ENCODE peak calls at places on chromosomes 2 and 18, in five cellular contexts. E is activated CD8-positive, alpha-beta T cell treated with anti-CD3 and anti-CD28 coated beads for 36 hours; K is astrocyte of the spinal cord; B is adrenal gland; Y is body of pancreas. R is an unnamed sample.

GRCh38 chr2:68387408-68388350 is 22.6 kb downstream of the PLEK start:
- DNase-seq in E (peak), K (no peak), B (no peak), Y (no peak), R (peak)

GRCh38 chr18:44700652-44701051 is 20.0 kb downstream of the SETBP1 start:
- DNase-seq in E (peak), K (peak), B (no peak), Y (peak), R (peak)

GRCh38 chr2:100606740-100607343 is 44.0 kb downstream of the PDCL3 start:
- DNase-seq in E (peak), K (peak), B (no peak), Y (peak), R (peak)

GRCh38 chr2:127811397-127811860 is 458 bp upstream of the WDR33 start:
- DNase-seq in E (no peak), K (no peak), B (peak), Y (no peak), R (no peak)

GRCh38 chr2:200863655-200864205 is 728 bp downstream of the CLK1 start:
- DNase-seq in E (peak), K (no peak), B (no peak), Y (peak), R (no peak)

GRCh38 chr2:107553534-107553933 is 273.2 kb upstream of the RGPD4 start:
- DNase-seq in E (no peak), K (peak), B (no peak), Y (no peak), R (no peak)

GRCh38 chr2:60862642-60863041 is 18.7 kb upstream of the REL start:
- DNase-seq in E (no peak), K (no peak), B (no peak), Y (no peak), R (no peak)

GRCh38 chr18:62812242-62812641 is 96.9 kb downstream of the PHLPP1 start:
- DNase-seq in E (no peak), K (no peak), B (no peak), Y (no peak), R (no peak)

GRCh38 chr2:164840930-164841718 is 499 bp downstream of the COBLL1 start:
- DNase-seq in E (peak), K (peak), B (peak), Y (peak), R (peak)

GRCh38 chr18:66141716-66142115 is 390.9 kb downstream of the CDH7 start:
- DNase-seq in E (no peak), K (no peak), B (no peak), Y (no peak), R (no peak)

GRCh38 chr18:2146092-2146491 is 425.2 kb downstream of the METTL4 start:
- DNase-seq in E (no peak), K (no peak), B (no peak), Y (no peak), R (no peak)

GRCh38 chr2:237196866-237197618 is 111.4 kb downstream of the COPS8 start:
- DNase-seq in E (no peak), K (peak), B (no peak), Y (no peak), R (no peak)

GRCh38 chr2:216107760-216108159 is 1.4 kb upstream of the XRCC5 start:
- DNase-seq in E (no peak), K (no peak), B (peak), Y (no peak), R (no peak)

GRCh38 chr18:33578371-33579146 is 540 bp downstream of the ASXL3 start:
- DNase-seq in E (no peak), K (no peak), B (no peak), Y (peak), R (peak)

GRCh38 chr18:2536493-2536892 is 34.8 kb downstream of the METTL4 start:
- DNase-seq in E (no peak), K (peak), B (no peak), Y (no peak), R (no peak)

GRCh38 chr18:70181015-70181414 is 24.5 kb downstream of the RTTN start:
- DNase-seq in E (no peak), K (peak), B (no peak), Y (no peak), R (no peak)

GRCh38 chr2:234446404-234447076 is 50.3 kb downstream of the ARL4C start:
- DNase-seq in E (peak), K (no peak), B (peak), Y (peak), R (peak)

GRCh38 chr2:71884303-71885042 is 263.2 kb downstream of the CYP26B1 start:
- DNase-seq in E (no peak), K (peak), B (peak), Y (peak), R (no peak)

GRCh38 chr18:24396082-24396623 is 1.5 kb downstream of the OSBPL1A start:
- DNase-seq in E (no peak), K (no peak), B (no peak), Y (no peak), R (no peak)

GRCh38 chr2:70887550-70888229 is 48.0 kb upstream of the ATP6V1B1 start:
- DNase-seq in E (peak), K (no peak), B (peak), Y (peak), R (peak)

GRCh38 chr2:50476174-50476573 is 555.8 kb downstream of the NRXN1 start:
- DNase-seq in E (no peak), K (no peak), B (no peak), Y (no peak), R (no peak)

GRCh38 chr18:37309059-37309458 is 256.5 kb downstream of the CELF4 start:
- DNase-seq in E (no peak), K (no peak), B (no peak), Y (no peak), R (no peak)

GRCh38 chr2:99613992-99614391 is 124.2 kb upstream of the REV1 start:
- DNase-seq in E (no peak), K (no peak), B (no peak), Y (no peak), R (no peak)

GRCh38 chr2:219695145-219695544 is 67.7 kb downstream of the SLC4A3 start:
- DNase-seq in E (no peak), K (no peak), B (no peak), Y (no peak), R (no peak)

DNA sequence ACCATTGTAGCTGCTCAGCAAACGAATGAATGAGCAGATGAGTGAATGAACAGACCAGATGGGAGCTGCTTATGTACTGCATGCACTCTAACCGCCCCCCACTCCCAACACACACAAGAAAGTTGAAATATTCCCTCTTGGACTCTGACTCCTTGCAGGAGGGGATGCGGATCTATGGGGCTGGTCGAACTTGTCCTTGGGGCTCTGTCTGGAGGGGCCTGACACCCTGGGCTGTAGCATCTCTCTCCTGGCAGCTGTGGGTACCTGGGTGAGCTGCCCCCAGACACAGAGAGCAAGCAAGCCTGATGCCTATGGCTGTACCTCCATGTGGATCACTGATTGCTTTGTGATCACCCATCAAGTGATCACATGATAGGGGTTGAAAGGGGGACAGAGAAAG is 192.4 kb upstream of the SMAD2 start:
- DNase-seq in E (no peak), K (no peak), B (no peak), Y (no peak), R (no peak)
- TF ChIP-seq CTCF in E (no peak), K (no peak), B (no peak), Y (no peak), R (no peak)

DNA sequence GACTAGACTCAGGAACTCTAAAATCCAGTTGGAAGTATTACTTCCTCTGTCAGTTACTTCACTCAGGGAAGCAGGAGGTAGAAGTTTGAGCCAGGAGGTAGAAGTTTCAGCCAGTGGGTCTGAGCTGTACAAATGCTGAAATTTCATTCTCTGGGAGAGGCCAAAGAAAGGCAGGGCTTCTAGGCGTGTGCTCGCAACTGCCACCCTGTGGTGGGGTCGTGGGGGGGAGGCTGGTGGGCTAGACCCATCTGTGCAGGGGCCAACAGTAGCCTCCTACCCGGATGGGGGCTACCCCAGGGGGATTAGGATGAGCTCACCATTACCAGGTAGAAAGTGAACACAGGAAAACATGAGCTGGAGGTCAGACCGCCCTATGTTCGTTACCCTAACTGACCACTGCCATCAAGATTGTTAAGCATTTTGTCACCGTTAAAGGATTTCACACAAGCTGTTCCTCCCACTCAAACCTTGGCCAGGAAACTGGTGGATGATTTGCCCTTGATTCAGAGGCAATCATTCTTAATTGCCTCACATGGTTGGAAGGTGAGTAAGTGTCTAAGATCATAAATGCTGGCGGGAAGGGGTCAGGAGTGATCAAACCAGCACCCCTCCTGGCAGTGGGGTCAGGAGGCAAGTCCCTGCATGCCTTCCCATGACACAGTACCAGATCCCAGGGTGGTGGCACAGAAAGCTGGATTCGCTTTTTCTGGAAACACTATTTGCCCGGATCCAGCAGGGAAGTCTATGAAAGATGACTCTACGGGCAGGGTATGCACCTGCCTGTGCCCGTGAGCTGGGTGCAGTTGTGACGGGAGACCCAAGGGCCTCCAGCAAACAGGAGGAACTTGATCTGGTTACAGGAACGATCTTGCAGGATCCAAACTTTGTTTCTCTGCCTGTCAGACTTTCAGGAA is 5.2 kb upstream of the FHL2 start:
- DNase-seq in E (no peak), K (peak), B (peak), Y (no peak), R (no peak)
- TF ChIP-seq CTCF in E (no peak), K (peak), B (no peak), Y (no peak), R (no peak)

DNA sequence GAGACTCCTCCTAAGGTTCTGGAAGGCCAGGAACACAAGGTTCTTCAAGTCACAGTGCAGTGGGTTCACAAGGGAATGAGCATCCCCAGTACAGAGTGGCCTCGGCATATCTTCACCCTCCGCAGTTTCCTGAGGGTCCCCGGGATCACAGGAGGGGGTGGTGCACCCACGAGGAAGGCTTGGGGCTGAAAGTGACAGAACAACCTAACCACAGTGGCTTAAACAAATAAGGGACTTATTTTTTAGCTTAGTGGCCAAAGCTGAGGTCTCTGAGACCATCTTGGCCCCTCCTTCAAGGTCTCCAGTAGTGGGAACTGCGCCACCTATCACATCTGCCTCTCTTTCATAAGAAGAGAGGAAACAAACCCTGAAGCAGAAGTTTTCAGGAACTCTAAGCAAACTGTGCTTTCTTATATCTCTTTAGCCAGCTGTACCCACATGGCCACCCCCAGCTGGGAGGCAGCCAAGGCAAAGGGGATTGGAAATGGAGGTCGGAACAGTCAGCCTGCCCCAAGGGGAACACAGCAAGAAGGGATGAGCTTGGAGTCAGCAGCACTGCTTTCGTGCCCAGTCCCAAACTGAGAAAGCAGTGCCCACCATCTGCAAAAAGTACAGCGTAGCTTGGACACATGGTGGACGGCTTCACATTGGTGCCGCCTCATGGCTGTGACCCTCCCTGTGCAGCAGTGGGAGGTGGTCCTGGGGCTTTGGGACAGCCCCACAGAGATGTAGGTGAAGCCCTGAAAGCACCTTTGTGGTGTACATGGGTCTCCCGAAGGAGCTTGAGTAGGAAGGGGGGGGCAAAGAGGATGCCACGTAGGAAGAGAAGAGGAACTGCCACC is 260.0 kb upstream of the ID2 start:
- DNase-seq in E (no peak), K (no peak), B (no peak), Y (no peak), R (peak)
- TF ChIP-seq CTCF in E (no peak), K (no peak), B (no peak), Y (no peak), R (peak)

GRCh38 chr2:62362561-62362960 is 143.4 kb downstream of the TMEM17 start:
- DNase-seq in E (no peak), K (no peak), B (no peak), Y (no peak), R (no peak)
- TF ChIP-seq CTCF in E (no peak), K (no peak), B (no peak), Y (no peak), R (no peak)

DNA sequence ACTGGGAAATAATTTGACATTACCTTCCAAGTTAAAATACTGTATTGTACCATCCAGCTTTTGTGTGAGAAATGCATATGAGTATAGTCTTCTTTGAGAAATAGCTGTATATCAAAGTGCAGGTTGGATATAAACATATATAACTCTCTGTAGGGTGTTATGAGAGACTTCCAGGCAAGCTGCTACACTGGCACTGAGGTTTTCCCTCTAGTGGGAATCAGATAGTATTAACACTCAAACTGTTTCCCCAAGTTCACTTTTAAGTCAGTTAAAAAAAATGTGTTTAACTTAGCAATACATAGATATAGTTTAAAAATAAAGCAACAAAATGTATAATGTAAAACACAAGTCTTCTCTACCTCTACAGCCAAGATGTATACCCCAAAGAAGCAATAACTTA is 368.4 kb upstream of the SLC8A1 start:
- DNase-seq in E (no peak), K (peak), B (no peak), Y (no peak), R (no peak)
- TF ChIP-seq CTCF in E (no peak), K (peak), B (no peak), Y (no peak), R (no peak)

GRCh38 chr2:3778016-3778415 is 74.6 kb downstream of the DCDC2C start:
- DNase-seq in E (no peak), K (no peak), B (no peak), Y (no peak), R (no peak)

GRCh38 chr2:3784731-3785130 is 81.4 kb downstream of the DCDC2C start:
- DNase-seq in E (no peak), K (peak), B (no peak), Y (no peak), R (no peak)

GRCh38 chr2:3779650-3780049 is 76.3 kb downstream of the DCDC2C start:
- DNase-seq in E (no peak), K (no peak), B (no peak), Y (no peak), R (no peak)

GRCh38 chr2:3778841-3779505 is 75.6 kb downstream of the DCDC2C start:
- DNase-seq in E (no peak), K (no peak), B (no peak), Y (no peak), R (no peak)

GRCh38 chr2:3780477-3781402 is 77.4 kb downstream of the DCDC2C start:
- DNase-seq in E (peak), K (peak), B (peak), Y (peak), R (peak)
- TF ChIP-seq CTCF in E (peak), K (peak), B (peak), Y (peak), R (peak)

R was measured in GM20000.